ENCODE peak calls at places on chromosome 3, in five cellular contexts. One of them, this sample, is unnamed.

GRCh38 chr3:136862611-136862951 is 573 bp downstream of the NCK1 start:
- DNase-seq in ovary: peak; percentile 81
- DNase-seq in aorta: peak; percentile 65
- DNase-seq in stomach: peak; percentile 56
- DNase-seq in esophagus squamous epithelium: peak; percentile 6
- DNase-seq in this sample: peak; percentile 69

GRCh38 chr3:46541856-46542255 is 24.2 kb downstream of the LRRC2 start:
- DNase-seq in ovary: no peak
- DNase-seq in aorta: no peak
- DNase-seq in stomach: no peak
- DNase-seq in esophagus squamous epithelium: no peak
- DNase-seq in this sample: no peak

GRCh38 chr3:152505926-152506325 is 237.2 kb downstream of the MBNL1 start:
- DNase-seq in ovary: no peak
- DNase-seq in aorta: no peak
- DNase-seq in stomach: no peak
- DNase-seq in esophagus squamous epithelium: no peak
- DNase-seq in this sample: no peak

GRCh38 chr3:156680243-156680930 is 6.0 kb downstream of the TIPARP start:
- DNase-seq in ovary: no peak
- DNase-seq in aorta: no peak
- DNase-seq in stomach: no peak
- DNase-seq in esophagus squamous epithelium: no peak
- DNase-seq in this sample: no peak

GRCh38 chr3:11201246-11202024 is 47.1 kb downstream of the HRH1 start:
- DNase-seq in ovary: no peak
- DNase-seq in aorta: peak; percentile 80
- DNase-seq in stomach: no peak
- DNase-seq in esophagus squamous epithelium: no peak
- DNase-seq in this sample: no peak

GRCh38 chr3:172673210-172673679 is 37.6 kb downstream of the NCEH1 start:
- DNase-seq in ovary: no peak
- DNase-seq in aorta: peak; percentile 53
- DNase-seq in stomach: peak; percentile 73
- DNase-seq in esophagus squamous epithelium: no peak
- DNase-seq in this sample: no peak

GRCh38 chr3:169497567-169498257 is 165.8 kb downstream of the MECOM start:
- DNase-seq in ovary: no peak
- DNase-seq in aorta: no peak
- DNase-seq in stomach: no peak
- DNase-seq in esophagus squamous epithelium: no peak
- DNase-seq in this sample: no peak

GRCh38 chr3:69197922-69198540 is 75.6 kb upstream of the LMOD3 start:
- DNase-seq in ovary: no peak
- DNase-seq in aorta: no peak
- DNase-seq in stomach: no peak
- DNase-seq in esophagus squamous epithelium: no peak
- DNase-seq in this sample: peak; percentile 67

GRCh38 chr3:28948685-28949084 is 332.2 kb upstream of the RBMS3 start:
- DNase-seq in ovary: no peak
- DNase-seq in aorta: no peak
- DNase-seq in stomach: no peak
- DNase-seq in esophagus squamous epithelium: no peak
- DNase-seq in this sample: no peak

GRCh38 chr3:13213490-13213889 is 140.3 kb upstream of the IQSEC1 start:
- DNase-seq in ovary: no peak
- DNase-seq in aorta: no peak
- DNase-seq in stomach: no peak
- DNase-seq in esophagus squamous epithelium: no peak
- DNase-seq in this sample: no peak

GRCh38 chr3:98890181-98890882 is 11.2 kb downstream of the DCBLD2 start:
- DNase-seq in ovary: no peak
- DNase-seq in aorta: no peak
- DNase-seq in stomach: no peak
- DNase-seq in esophagus squamous epithelium: no peak
- DNase-seq in this sample: no peak

GRCh38 chr3:116155830-116156229 is 289.5 kb downstream of the LSAMP start:
- DNase-seq in ovary: no peak
- DNase-seq in aorta: no peak
- DNase-seq in stomach: no peak
- DNase-seq in esophagus squamous epithelium: no peak
- DNase-seq in this sample: no peak

GRCh38 chr3:190225186-190225692 is 97.0 kb downstream of the CLDN1 start:
- DNase-seq in ovary: no peak
- DNase-seq in aorta: no peak
- DNase-seq in stomach: no peak
- DNase-seq in esophagus squamous epithelium: no peak
- DNase-seq in this sample: peak; percentile 1

GRCh38 chr3:171163724-171164465 is 137.4 kb upstream of the SLC2A2 start:
- DNase-seq in ovary: no peak
- DNase-seq in aorta: no peak
- DNase-seq in stomach: no peak
- DNase-seq in esophagus squamous epithelium: no peak
- DNase-seq in this sample: no peak

GRCh38 chr3:34267088-34267487 is 468.7 kb downstream of the PDCD6IP start:
- DNase-seq in ovary: no peak
- DNase-seq in aorta: no peak
- DNase-seq in stomach: no peak
- DNase-seq in esophagus squamous epithelium: no peak
- DNase-seq in this sample: no peak

GRCh38 chr3:143811602-143812001 is 36.7 kb downstream of the SLC9A9 start:
- DNase-seq in ovary: peak; percentile 49
- DNase-seq in aorta: peak; percentile 78
- DNase-seq in stomach: no peak
- DNase-seq in esophagus squamous epithelium: no peak
- DNase-seq in this sample: no peak

GRCh38 chr3:9583792-9584191 is 30.2 kb upstream of the LHFPL4 start:
- DNase-seq in ovary: no peak
- DNase-seq in aorta: no peak
- DNase-seq in stomach: no peak
- DNase-seq in esophagus squamous epithelium: no peak
- DNase-seq in this sample: no peak

GRCh38 chr3:165742351-165742750 is 94.9 kb downstream of the BCHE start:
- DNase-seq in ovary: no peak
- DNase-seq in aorta: no peak
- DNase-seq in stomach: no peak
- DNase-seq in esophagus squamous epithelium: no peak
- DNase-seq in this sample: no peak

GRCh38 chr3:42533161-42533897 is 30.9 kb downstream of the VIPR1 start:
- DNase-seq in ovary: no peak
- DNase-seq in aorta: no peak
- DNase-seq in stomach: no peak
- DNase-seq in esophagus squamous epithelium: no peak
- DNase-seq in this sample: no peak

GRCh38 chr3:194275231-194275671 is 75.9 kb downstream of the CPN2 start:
- DNase-seq in ovary: peak; percentile 33
- DNase-seq in aorta: no peak
- DNase-seq in stomach: no peak
- DNase-seq in esophagus squamous epithelium: no peak
- DNase-seq in this sample: no peak

GRCh38 chr3:8505621-8506020 is 4.0 kb downstream of the LMCD1 start:
- DNase-seq in ovary: no peak
- DNase-seq in aorta: peak; percentile 51
- DNase-seq in stomach: peak; percentile 68
- DNase-seq in esophagus squamous epithelium: no peak
- DNase-seq in this sample: no peak

GRCh38 chr3:11591401-11592266 is 52.1 kb downstream of the VGLL4 start:
- DNase-seq in ovary: peak; percentile 60
- DNase-seq in aorta: peak; percentile 76
- DNase-seq in stomach: peak; percentile 54
- DNase-seq in esophagus squamous epithelium: no peak
- DNase-seq in this sample: no peak

GRCh38 chr3:184611606-184612304 is 50.2 kb downstream of the EPHB3 start:
- DNase-seq in ovary: peak; percentile 61
- DNase-seq in aorta: no peak
- DNase-seq in stomach: no peak
- DNase-seq in esophagus squamous epithelium: no peak
- DNase-seq in this sample: no peak

GRCh38 chr3:123658118-123658859 is 73.4 kb upstream of the HACD2 start:
- DNase-seq in ovary: peak; percentile 67
- DNase-seq in aorta: peak; percentile 79
- DNase-seq in stomach: peak; percentile 61
- DNase-seq in esophagus squamous epithelium: no peak
- DNase-seq in this sample: no peak

GRCh38 chr3:52533623-52534280 is at the start of gene NT5DC2:
- DNase-seq in ovary: peak; percentile 76
- DNase-seq in aorta: peak; percentile 79
- DNase-seq in stomach: peak; percentile 80
- DNase-seq in esophagus squamous epithelium: no peak
- DNase-seq in this sample: peak; percentile 56

GRCh38 chr3:55296781-55297180 is 190.3 kb downstream of the WNT5A start:
- DNase-seq in ovary: no peak
- DNase-seq in aorta: no peak
- DNase-seq in stomach: no peak
- DNase-seq in esophagus squamous epithelium: no peak
- DNase-seq in this sample: no peak

GRCh38 chr3:72246685-72247084 is 461.7 kb upstream of the PROK2 start:
- DNase-seq in ovary: no peak
- DNase-seq in aorta: no peak
- DNase-seq in stomach: peak; percentile 41
- DNase-seq in esophagus squamous epithelium: no peak
- DNase-seq in this sample: no peak

GRCh38 chr3:46624533-46624932 is 12.2 kb downstream of the FAM240A start:
- DNase-seq in ovary: no peak
- DNase-seq in aorta: no peak
- DNase-seq in stomach: no peak
- DNase-seq in esophagus squamous epithelium: no peak
- DNase-seq in this sample: no peak

GRCh38 chr3:66138336-66139234 is 82.2 kb upstream of the SLC25A26 start:
- DNase-seq in ovary: peak; percentile 28
- DNase-seq in aorta: peak; percentile 59
- DNase-seq in stomach: peak; percentile 61
- DNase-seq in esophagus squamous epithelium: no peak
- DNase-seq in this sample: no peak

GRCh38 chr3:127678611-127679533 is 6.1 kb downstream of the ABTB1 start:
- DNase-seq in ovary: no peak
- DNase-seq in aorta: peak; percentile 43
- DNase-seq in stomach: peak; percentile 23
- DNase-seq in esophagus squamous epithelium: no peak
- DNase-seq in this sample: no peak

GRCh38 chr3:125189378-125190165 is 23.0 kb downstream of the SLC12A8 start:
- DNase-seq in ovary: no peak
- DNase-seq in aorta: no peak
- DNase-seq in stomach: no peak
- DNase-seq in esophagus squamous epithelium: no peak
- DNase-seq in this sample: no peak

GRCh38 chr3:14822875-14823807 is 4.4 kb downstream of the FGD5 start:
- DNase-seq in ovary: no peak
- DNase-seq in aorta: no peak
- DNase-seq in stomach: no peak
- DNase-seq in esophagus squamous epithelium: no peak
- DNase-seq in this sample: no peak

DNA sequence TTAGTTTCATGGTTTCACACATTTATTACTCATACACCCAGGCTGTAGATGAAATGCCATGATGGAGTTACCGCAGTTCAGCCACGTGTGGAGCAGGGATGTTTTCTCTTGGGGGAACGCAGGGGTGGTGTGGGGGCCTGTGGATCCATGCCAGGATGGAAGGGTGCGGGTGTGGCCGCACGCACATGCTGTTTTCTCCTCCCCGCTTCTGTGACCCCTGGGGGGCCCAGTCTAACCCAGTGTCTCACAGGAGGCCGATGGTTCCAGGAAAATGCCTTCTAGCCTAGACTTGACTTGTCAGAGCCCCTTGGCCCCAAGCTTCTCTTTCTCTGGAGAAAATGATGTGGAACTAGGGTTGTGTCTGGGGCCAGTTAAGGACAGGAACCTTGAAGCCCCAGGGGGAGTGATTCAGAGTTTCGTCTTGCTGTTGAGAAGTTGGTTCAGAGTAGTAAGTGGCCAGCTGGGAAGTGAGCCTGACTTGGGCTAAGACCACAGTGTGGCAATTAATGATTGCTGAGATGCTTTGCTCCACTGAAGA is 240.4 kb upstream of the BHLHE40 start:
- DNase-seq in ovary: peak; percentile 22
- DNase-seq in aorta: no peak
- DNase-seq in stomach: no peak
- DNase-seq in esophagus squamous epithelium: no peak
- DNase-seq in this sample: no peak
- H3K4me1 ChIP-seq in ovary: peaks cover 13% of the 10 kb centered on the region
- H3K4me1 ChIP-seq in aorta: no peaks in the 10 kb centered on the region
- H3K4me1 ChIP-seq in stomach: peaks cover 68% of the 10 kb centered on the region
- H3K4me1 ChIP-seq in esophagus squamous epithelium: peaks cover 100% of the 10 kb centered on the region
- H3K4me1 ChIP-seq in this sample: peaks cover 63% of the 10 kb centered on the region

DNA sequence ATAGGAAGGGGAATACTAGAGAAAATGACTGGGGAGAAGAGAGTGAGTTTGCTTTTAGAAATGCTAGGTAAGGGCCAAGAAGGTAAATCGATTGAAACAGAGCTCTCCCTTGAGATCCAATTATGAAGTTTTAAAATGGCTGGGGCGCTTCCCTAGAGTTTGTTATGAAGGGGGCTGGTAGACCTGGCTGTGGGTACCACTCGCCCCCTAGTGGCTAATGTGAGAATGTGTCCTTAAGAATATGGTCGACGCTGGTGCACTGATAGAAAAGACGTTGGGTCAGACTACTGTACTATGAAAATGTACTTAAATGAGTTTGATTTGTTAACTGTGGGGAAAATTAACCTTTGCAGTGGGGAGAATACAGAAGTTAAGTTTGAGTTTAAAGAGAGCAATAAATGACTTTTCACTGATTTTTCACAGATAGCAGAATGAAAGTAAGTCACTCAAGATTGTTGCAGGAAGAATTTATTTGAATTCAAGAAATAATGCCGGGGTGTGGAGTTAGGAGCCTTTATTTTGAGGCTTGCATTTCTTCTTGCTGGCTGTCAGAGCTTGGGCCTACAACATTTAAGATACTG is 9.2 kb downstream of the TMPRSS7 start:
- DNase-seq in ovary: peak; percentile 49
- DNase-seq in aorta: no peak
- DNase-seq in stomach: peak; percentile 42
- DNase-seq in esophagus squamous epithelium: peak; percentile 1
- DNase-seq in this sample: peak; percentile 60
- H3K4me3 ChIP-seq in ovary: no peak overlapping the region
- H3K4me3 ChIP-seq in aorta: no peak overlapping the region
- H3K4me3 ChIP-seq in stomach: no peak overlapping the region
- H3K4me3 ChIP-seq in esophagus squamous epithelium: no peak overlapping the region
- H3K4me3 ChIP-seq in this sample: no peak overlapping the region

DNA sequence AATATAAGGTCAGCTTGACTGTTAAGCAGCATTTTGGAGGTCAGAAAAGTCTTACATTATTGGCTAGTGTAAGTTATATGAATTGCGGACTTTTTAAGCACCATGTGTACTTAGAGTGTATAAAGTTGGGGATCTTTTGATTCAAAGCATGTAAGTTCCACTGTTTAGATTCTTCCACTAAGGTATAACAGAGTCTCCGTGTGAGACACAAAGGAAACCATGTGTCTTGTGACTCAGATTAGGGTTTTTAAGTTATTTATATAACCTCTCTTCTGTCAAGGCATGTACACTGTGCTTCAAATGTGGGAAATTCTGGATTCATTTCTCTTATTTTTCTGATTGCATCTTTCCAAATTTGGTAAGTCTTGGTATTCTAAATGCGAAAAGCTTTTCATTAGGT is 143.5 kb upstream of the SOX2 start:
- DNase-seq in ovary: no peak
- DNase-seq in aorta: no peak
- DNase-seq in stomach: no peak
- DNase-seq in esophagus squamous epithelium: no peak
- DNase-seq in this sample: no peak
- H3K27ac ChIP-seq in ovary: no peak overlapping the region
- H3K27ac ChIP-seq in aorta: no peak overlapping the region
- H3K27ac ChIP-seq in stomach: no peak overlapping the region
- H3K27ac ChIP-seq in esophagus squamous epithelium: no peak overlapping the region
- H3K27ac ChIP-seq in this sample: no peak overlapping the region

GRCh38 chr3:168127466-168127865 is 31.7 kb upstream of the GOLIM4 start:
- DNase-seq in ovary: no peak
- DNase-seq in aorta: no peak
- DNase-seq in stomach: no peak
- DNase-seq in esophagus squamous epithelium: no peak
- DNase-seq in this sample: no peak
- H3K4me1 ChIP-seq in ovary: no peaks in the 10 kb centered on the region
- H3K4me1 ChIP-seq in aorta: no peaks in the 10 kb centered on the region
- H3K4me1 ChIP-seq in stomach: peaks cover 20% of the 10 kb centered on the region
- H3K4me1 ChIP-seq in esophagus squamous epithelium: peaks cover 11% of the 10 kb centered on the region
- H3K4me1 ChIP-seq in this sample: no peaks in the 10 kb centered on the region